ENCODE peak calls at places on chromosomes 1 and 21, in eight cellular contexts. F is Peyer's patch; O is CD8-positive, alpha-beta memory T cell; Z is fibroblast of lung; T is mesenchymal stem cell; J is neural progenitor cell; U is colonic mucosa; C is A549. M is an unnamed sample. For H3K4me1, the result is how much of the 10 kb centered on the place peaks cover.

GRCh38 chr1:247914941-247915662 is 5.0 kb upstream of the OR2T8 start:
- DNase-seq in T (no peak), O (no peak), Z (no peak), C (no peak), J (no peak), U (no peak), F (no peak), M (no peak)

GRCh38 chr1:51100264-51100880 is 1.7 kb upstream of the C1orf185 start:
- DNase-seq in F (no peak), U (no peak), Z (no peak), T (no peak), O (no peak), C (no peak), J (no peak), M (no peak)

GRCh38 chr1:231841616-231842344 is 215.2 kb downstream of the DISC1 start:
- DNase-seq in O (no peak), U (no peak), J (no peak), C (peak), T (peak), F (no peak), Z (peak), M (no peak)

GRCh38 chr1:23691499-23692307 is at the start of gene RPL11:
- DNase-seq in F (peak), J (peak), U (peak), O (peak), T (peak), C (peak), Z (peak), M (peak)

GRCh38 chr1:15620155-15620545 is 2.9 kb downstream of the DDI2 start:
- DNase-seq in O (no peak), Z (peak), U (no peak), C (peak), T (peak), J (no peak), F (no peak), M (no peak)

GRCh38 chr1:68221971-68222355 is 10.4 kb downstream of the WLS start:
- DNase-seq in J (no peak), O (no peak), U (no peak), C (no peak), T (peak), F (no peak), Z (peak), M (no peak)

GRCh38 chr1:97781762-97782337 is 139.0 kb downstream of the DPYD start:
- DNase-seq in C (no peak), Z (no peak), U (no peak), T (no peak), O (no peak), F (no peak), J (no peak), M (no peak)

GRCh38 chr1:216193839-216194443 is 229.3 kb downstream of the USH2A start:
- DNase-seq in F (no peak), Z (no peak), T (no peak), C (no peak), J (no peak), U (no peak), O (no peak), M (no peak)

GRCh38 chr1:44270666-44271628 is 57.7 kb downstream of the DMAP1 start:
- DNase-seq in Z (no peak), O (no peak), F (peak), J (no peak), T (no peak), U (peak), C (no peak), M (no peak)

GRCh38 chr1:55067022-55067781 is 27.9 kb downstream of the PCSK9 start:
- DNase-seq in U (no peak), O (no peak), T (no peak), J (no peak), C (no peak), Z (no peak), F (no peak), M (no peak)

GRCh38 chr1:82994866-82995370 is 1004.0 kb downstream of the TTLL7 start:
- DNase-seq in J (no peak), C (no peak), U (no peak), F (no peak), Z (no peak), O (no peak), T (no peak), M (no peak)

GRCh38 chr1:77271851-77272250 is 10.0 kb upstream of the AK5 start:
- DNase-seq in T (peak), Z (peak), F (no peak), C (no peak), J (no peak), U (no peak), O (no peak), M (no peak)

GRCh38 chr1:64933296-64934070 is 32.9 kb downstream of the JAK1 start:
- DNase-seq in O (no peak), T (peak), C (no peak), Z (peak), J (no peak), U (no peak), F (no peak), M (no peak)

GRCh38 chr1:26529655-26530539 is at the start of gene RPS6KA1:
- DNase-seq in F (peak), O (peak), Z (peak), C (peak), J (peak), T (peak), U (peak), M (peak)

GRCh38 chr1:108575241-108575850 is 15.4 kb downstream of the EEIG2 start:
- DNase-seq in U (no peak), C (no peak), T (no peak), Z (peak), J (no peak), F (no peak), O (no peak), M (no peak)

GRCh38 chr1:196997428-196997827 is 20.1 kb downstream of the CFHR5 start:
- DNase-seq in O (no peak), U (no peak), Z (peak), J (no peak), T (peak), F (no peak), C (no peak), M (no peak)

GRCh38 chr1:233675394-233675793 is 61.5 kb downstream of the KCNK1 start:
- DNase-seq in O (no peak), Z (no peak), C (no peak), J (no peak), T (no peak), U (no peak), F (no peak), M (no peak)

GRCh38 chr1:74729741-74730478 is 2.9 kb downstream of the CRYZ start:
- DNase-seq in U (no peak), F (no peak), C (peak), J (no peak), T (peak), O (no peak), Z (peak), M (no peak)

GRCh38 chr1:177065430-177065829 is 99.1 kb downstream of the ASTN1 start:
- DNase-seq in O (no peak), U (no peak), J (peak), C (no peak), F (no peak), Z (no peak), T (no peak), M (no peak)

GRCh38 chr1:54940027-54940426 is 40.4 kb upstream of the TMEM61 start:
- DNase-seq in F (no peak), C (no peak), O (no peak), U (no peak), J (no peak), T (no peak), Z (peak), M (peak)

GRCh38 chr21:16572032-16572431 is 842.2 kb downstream of the USP25 start:
- DNase-seq in T (no peak), U (no peak), O (no peak), Z (peak), C (no peak), J (no peak), F (no peak), M (no peak)

GRCh38 chr1:193349046-193349535 is 162.7 kb upstream of the B3GALT2 start:
- DNase-seq in T (no peak), F (no peak), O (no peak), U (no peak), Z (no peak), J (no peak), C (no peak), M (no peak)

GRCh38 chr21:27275294-27275927 is 308.5 kb upstream of the ADAMTS5 start:
- DNase-seq in U (no peak), C (no peak), T (peak), J (no peak), F (no peak), O (no peak), Z (peak), M (no peak)

GRCh38 chr1:211259596-211260126 is 495 bp downstream of the RCOR3 start:
- DNase-seq in F (no peak), J (no peak), C (peak), Z (no peak), O (peak), T (no peak), U (peak), M (no peak)

GRCh38 chr1:77888429-77889239 is at the start of gene NEXN:
- DNase-seq in F (peak), Z (peak), T (peak), U (peak), C (peak), J (peak), O (no peak), M (peak)

GRCh38 chr1:5129746-5130355 is 475.4 kb downstream of the AJAP1 start:
- DNase-seq in J (peak), O (no peak), Z (no peak), U (no peak), F (no peak), T (no peak), C (no peak), M (no peak)

GRCh38 chr1:47650205-47650604 is 212.4 kb downstream of the FOXD2 start:
- DNase-seq in Z (peak), O (no peak), J (no peak), T (peak), U (peak), C (peak), F (peak), M (no peak)

GRCh38 chr1:113389356-113389952 is 861 bp upstream of the MAGI3 start:
- DNase-seq in Z (no peak), J (no peak), F (no peak), O (no peak), U (no peak), C (no peak), T (no peak), M (no peak)

GRCh38 chr1:167119696-167120095 is 25.8 kb downstream of the STYXL2 start:
- DNase-seq in F (no peak), Z (no peak), O (no peak), U (no peak), T (no peak), C (no peak), J (no peak), M (no peak)

GRCh38 chr1:32801096-32801713 is 16.0 kb downstream of the YARS1 start:
- DNase-seq in C (no peak), T (peak), F (no peak), O (no peak), Z (peak), J (no peak), U (no peak), M (no peak)

GRCh38 chr1:13899856-13900255 is 199.9 kb downstream of the PRDM2 start:
- DNase-seq in C (no peak), U (no peak), Z (no peak), F (no peak), J (no peak), T (no peak), O (no peak), M (no peak)

GRCh38 chr1:179586107-179586823 is 5.4 kb upstream of the TDRD5 start:
- DNase-seq in J (peak), U (peak), C (peak), T (no peak), O (no peak), Z (peak), F (peak), M (no peak)

GRCh38 chr21:45980271-45980670 is 1.3 kb upstream of the COL6A1 start:
- DNase-seq in F (no peak), T (no peak), O (no peak), J (no peak), U (no peak), C (no peak), Z (no peak), M (no peak)

GRCh38 chr1:184416921-184417320 is 30.1 kb downstream of the C1orf21 start:
- DNase-seq in T (no peak), F (no peak), C (no peak), J (peak), O (no peak), Z (no peak), U (no peak), M (no peak)

GRCh38 chr1:184416476-184416875 is 29.6 kb downstream of the C1orf21 start:
- DNase-seq in T (no peak), U (no peak), F (no peak), C (no peak), Z (peak), O (no peak), J (no peak), M (no peak)

GRCh38 chr1:184422490-184423233 is 35.8 kb downstream of the C1orf21 start:
- DNase-seq in Z (no peak), C (no peak), J (no peak), T (peak), O (no peak), F (no peak), U (no peak), M (no peak)

GRCh38 chr1:184418955-184419733 is 32.3 kb downstream of the C1orf21 start:
- DNase-seq in T (peak), F (no peak), Z (peak), O (no peak), J (no peak), U (no peak), C (no peak), M (no peak)

DNA sequence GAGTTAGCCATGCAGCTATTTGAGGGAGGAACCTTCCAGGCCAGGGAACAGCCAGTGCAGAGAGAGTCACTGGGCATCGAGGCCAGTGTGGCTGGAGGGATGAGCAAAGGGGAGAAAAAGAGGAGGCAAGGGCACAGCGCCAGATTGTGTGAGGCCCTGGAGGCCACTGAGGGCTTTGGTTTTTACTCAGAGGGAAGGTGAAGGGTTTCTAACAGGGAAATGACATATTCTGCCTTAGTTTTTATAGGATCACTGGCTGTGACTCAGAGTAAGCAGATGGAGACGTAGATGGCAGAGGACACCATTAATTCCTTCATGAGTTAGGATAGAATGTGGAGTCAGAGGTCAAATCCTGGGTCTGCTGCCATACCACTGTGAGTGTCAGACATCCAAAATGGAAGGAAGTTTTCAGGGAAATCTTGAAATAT is 32.9 kb downstream of the C1orf21 start:
- DNase-seq in C (no peak), T (peak), J (no peak), U (peak), Z (no peak), O (no peak), F (no peak), M (no peak)
- H3K4me1 ChIP-seq in C (under half), T (under half), J (under half), U (under half), Z (under half), O (under half), F (under half), M (under half)

DNA sequence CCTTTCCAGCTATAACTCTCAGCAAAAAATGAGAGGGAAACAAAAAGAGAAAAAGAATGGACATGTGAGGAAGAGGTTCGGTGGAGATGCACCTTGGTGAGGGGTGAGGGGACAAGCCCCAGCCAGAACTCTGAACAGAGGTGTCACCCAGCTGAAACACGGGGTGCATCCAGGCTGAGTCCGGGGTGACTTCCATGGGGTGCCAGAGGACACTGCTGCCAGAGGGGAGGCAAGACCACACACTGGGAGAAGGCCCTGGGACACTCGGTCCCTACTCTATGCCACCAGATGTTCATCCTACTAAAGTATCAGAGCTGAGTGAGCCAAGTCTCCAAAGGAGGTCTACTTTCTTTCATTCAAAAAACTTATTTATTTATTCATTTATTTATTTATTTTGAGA is 36.1 kb upstream of the PPP1R15B start:
- DNase-seq in J (no peak), Z (no peak), T (no peak), C (no peak), U (no peak), O (no peak), F (no peak), M (no peak)
- H3K4me1 ChIP-seq in J (under half), Z (under half), T (under half), C (under half), U (under half), O (under half), F (half or more), M (under half)

GRCh38 chr21:25458484-25458883 is 148.8 kb downstream of the MRPL39 start:
- DNase-seq in J (no peak), F (no peak), U (no peak), O (no peak), C (no peak), T (no peak), Z (no peak), M (no peak)

GRCh38 chr21:25457946-25458345 is 149.3 kb downstream of the MRPL39 start:
- DNase-seq in J (no peak), F (no peak), O (no peak), T (no peak), C (no peak), U (no peak), Z (no peak), M (no peak)

GRCh38 chr21:25459993-25460392 is 147.3 kb downstream of the MRPL39 start:
- DNase-seq in U (no peak), F (no peak), J (no peak), O (no peak), Z (no peak), C (no peak), T (no peak), M (no peak)

GRCh38 chr21:25457411-25457810 is 149.9 kb downstream of the MRPL39 start:
- DNase-seq in O (no peak), C (no peak), Z (peak), F (no peak), T (peak), J (no peak), U (no peak), M (no peak)

GRCh38 chr21:25459365-25459764 is 147.9 kb downstream of the MRPL39 start:
- DNase-seq in F (no peak), Z (no peak), C (no peak), O (no peak), U (no peak), J (no peak), T (no peak), M (no peak)
- H3K4me1 ChIP-seq in F (under half), Z (under half), C (under half), O (under half), U (under half), J (under half), T (under half), M (under half)

GRCh38 chr1:117657949-117658660 is 52.3 kb downstream of the TENT5C start:
- DNase-seq in U (no peak), Z (no peak), C (no peak), O (no peak), T (no peak), F (no peak), J (no peak), M (no peak)

GRCh38 chr1:117660266-117660973 is 54.6 kb downstream of the TENT5C start:
- DNase-seq in Z (no peak), O (no peak), F (no peak), U (no peak), J (no peak), T (no peak), C (no peak), M (no peak)

GRCh38 chr1:117657031-117657430 is 51.2 kb downstream of the TENT5C start:
- DNase-seq in O (no peak), C (no peak), Z (peak), F (no peak), U (no peak), J (no peak), T (peak), M (no peak)

GRCh38 chr1:117659565-117660264 is 53.9 kb downstream of the TENT5C start:
- DNase-seq in U (no peak), F (no peak), O (no peak), J (no peak), Z (no peak), T (no peak), C (no peak), M (no peak)

GRCh38 chr1:117658676-117659075 is 52.8 kb downstream of the TENT5C start:
- DNase-seq in T (no peak), F (no peak), O (peak), J (no peak), U (no peak), Z (no peak), C (no peak), M (no peak)
- H3K4me1 ChIP-seq in T (under half), F (under half), O (half or more), J (under half), U (under half), Z (under half), C (under half), M (under half)

GRCh38 chr1:1179983-1180861 is 6.5 kb downstream of the TTLL10 start:
- DNase-seq in C (no peak), F (no peak), Z (no peak), T (no peak), U (peak), J (peak), O (peak), M (no peak)
- H3K4me1 ChIP-seq in C (under half), F (under half), Z (under half), T (half or more), U (under half), J (under half), O (under half), M (under half)

GRCh38 chr1:12712091-12712490 is 3.8 kb upstream of the AADACL3 start:
- DNase-seq in Z (no peak), T (no peak), C (no peak), U (no peak), F (no peak), J (no peak), O (no peak), M (no peak)
- H3K4me1 ChIP-seq in Z (under half), T (under half), C (under half), U (under half), F (under half), J (under half), O (under half), M (under half)

DNA sequence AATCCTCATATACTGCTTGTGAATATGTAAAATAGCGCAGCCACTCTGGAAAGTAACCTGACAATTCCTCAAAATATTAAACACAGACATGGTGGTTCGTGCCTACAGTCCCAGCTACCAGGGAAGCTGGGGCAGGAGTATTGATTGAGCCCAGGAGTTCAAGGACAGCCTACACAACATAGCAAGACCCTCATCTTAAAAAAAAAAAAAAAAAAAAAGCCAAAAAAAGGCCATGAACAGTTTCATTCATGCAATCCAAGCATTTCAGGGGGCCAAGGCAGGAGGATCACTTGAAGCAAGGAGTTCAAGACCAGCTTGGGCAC is 4.6 kb downstream of the USP48 start:
- DNase-seq in F (no peak), O (no peak), U (no peak), T (no peak), C (no peak), J (no peak), Z (no peak), M (no peak)
- H3K4me1 ChIP-seq in F (under half), O (under half), U (under half), T (under half), C (under half), J (under half), Z (under half), M (under half)

GRCh38 chr1:10379101-10379620 is 19.7 kb upstream of the PGD start:
- DNase-seq in T (no peak), U (no peak), O (no peak), C (no peak), J (no peak), F (no peak), Z (no peak), M (no peak)
- H3K4me1 ChIP-seq in T (under half), U (under half), O (under half), C (half or more), J (under half), F (under half), Z (under half), M (under half)

GRCh38 chr1:40385437-40386310 is 12.1 kb downstream of the SMAP2 start:
- DNase-seq in U (no peak), T (peak), C (no peak), O (peak), J (no peak), F (no peak), Z (no peak), M (no peak)
- H3K4me1 ChIP-seq in U (under half), T (under half), C (under half), O (half or more), J (under half), F (under half), Z (under half), M (under half)

DNA sequence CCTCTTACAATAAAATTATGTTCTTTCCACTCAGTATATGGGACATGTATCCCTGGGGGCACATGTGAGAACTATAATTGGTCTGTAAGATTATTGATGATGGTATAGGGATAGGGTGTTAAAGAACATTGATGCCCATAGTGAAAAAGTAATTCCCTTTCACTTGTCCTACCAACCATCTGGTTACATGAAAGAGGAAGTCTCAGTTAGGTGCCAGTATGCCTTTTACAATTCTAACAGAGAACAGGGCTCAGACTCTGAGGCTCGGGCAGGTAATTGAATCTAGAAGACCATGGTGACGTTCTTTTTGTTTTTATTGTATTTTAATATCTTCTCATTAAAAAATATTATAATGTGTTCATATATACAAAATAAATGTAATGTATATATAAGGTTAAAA is 113.6 kb downstream of the FGGY start:
- DNase-seq in O (no peak), F (no peak), U (no peak), T (no peak), C (no peak), J (no peak), Z (no peak), M (no peak)
- H3K4me1 ChIP-seq in O (under half), F (under half), U (under half), T (under half), C (under half), J (under half), Z (under half), M (under half)

M was measured in HAP-1.